ENCODE peak calls at places on chromosomes 16 and 17, in eight cellular contexts. One of them, this sample, is unnamed.

GRCh38 chr16:75494696-75495601 is at the start of gene CHST6:
- DNase-seq in fibroblast of mammary gland: peak
- DNase-seq in endothelial cell: peak
- DNase-seq in GM13976: peak
- DNase-seq in BJ: no peak
- DNase-seq in cardiac fibroblast: peak
- DNase-seq in HFFc6: no peak
- DNase-seq in endothelial cell of umbilical vein: peak
- DNase-seq in this sample: no peak

GRCh38 chr17:56284501-56284900 is 131.2 kb downstream of the ANKFN1 start:
- DNase-seq in BJ: no peak
- DNase-seq in HFFc6: no peak
- DNase-seq in endothelial cell: no peak
- DNase-seq in endothelial cell of umbilical vein: no peak
- DNase-seq in fibroblast of mammary gland: no peak
- DNase-seq in cardiac fibroblast: no peak
- DNase-seq in GM13976: no peak
- DNase-seq in this sample: no peak

GRCh38 chr16:55706739-55707487 is 51.1 kb downstream of the SLC6A2 start:
- DNase-seq in fibroblast of mammary gland: no peak
- DNase-seq in cardiac fibroblast: no peak
- DNase-seq in GM13976: no peak
- DNase-seq in HFFc6: no peak
- DNase-seq in BJ: no peak
- DNase-seq in endothelial cell: no peak
- DNase-seq in endothelial cell of umbilical vein: no peak
- DNase-seq in this sample: no peak

GRCh38 chr16:56355221-56355620 is 70.1 kb downstream of the AMFR start:
- DNase-seq in endothelial cell of umbilical vein: no peak
- DNase-seq in endothelial cell: no peak
- DNase-seq in BJ: no peak
- DNase-seq in cardiac fibroblast: no peak
- DNase-seq in fibroblast of mammary gland: no peak
- DNase-seq in GM13976: peak
- DNase-seq in HFFc6: no peak
- DNase-seq in this sample: no peak

GRCh38 chr16:27972500-27972899 is 91.0 kb downstream of the GSG1L start:
- DNase-seq in BJ: no peak
- DNase-seq in GM13976: peak
- DNase-seq in fibroblast of mammary gland: peak
- DNase-seq in endothelial cell of umbilical vein: peak
- DNase-seq in cardiac fibroblast: peak
- DNase-seq in endothelial cell: peak
- DNase-seq in HFFc6: peak
- DNase-seq in this sample: no peak

GRCh38 chr17:60102632-60103047 is 23.9 kb upstream of the HEATR6 start:
- DNase-seq in endothelial cell of umbilical vein: peak
- DNase-seq in GM13976: no peak
- DNase-seq in endothelial cell: peak
- DNase-seq in cardiac fibroblast: peak
- DNase-seq in BJ: no peak
- DNase-seq in fibroblast of mammary gland: peak
- DNase-seq in HFFc6: peak
- DNase-seq in this sample: no peak

GRCh38 chr17:8175795-8176196 is 384 bp downstream of the TMEM107 start:
- DNase-seq in endothelial cell of umbilical vein: no peak
- DNase-seq in HFFc6: no peak
- DNase-seq in fibroblast of mammary gland: no peak
- DNase-seq in cardiac fibroblast: peak
- DNase-seq in BJ: no peak
- DNase-seq in endothelial cell: no peak
- DNase-seq in GM13976: no peak
- DNase-seq in this sample: no peak

GRCh38 chr17:66975614-66976378 is 11.3 kb downstream of the CACNG4 start:
- DNase-seq in endothelial cell: peak
- DNase-seq in HFFc6: no peak
- DNase-seq in cardiac fibroblast: no peak
- DNase-seq in BJ: no peak
- DNase-seq in endothelial cell of umbilical vein: no peak
- DNase-seq in fibroblast of mammary gland: no peak
- DNase-seq in GM13976: peak
- DNase-seq in this sample: no peak

GRCh38 chr16:24999088-24999670 is 16.0 kb downstream of the ARHGAP17 start:
- DNase-seq in endothelial cell of umbilical vein: no peak
- DNase-seq in fibroblast of mammary gland: no peak
- DNase-seq in cardiac fibroblast: no peak
- DNase-seq in HFFc6: no peak
- DNase-seq in endothelial cell: no peak
- DNase-seq in BJ: no peak
- DNase-seq in GM13976: no peak
- DNase-seq in this sample: no peak

GRCh38 chr17:67055811-67056745 is 11.7 kb downstream of the CACNG1 start:
- DNase-seq in GM13976: no peak
- DNase-seq in cardiac fibroblast: no peak
- DNase-seq in fibroblast of mammary gland: no peak
- DNase-seq in endothelial cell: no peak
- DNase-seq in HFFc6: no peak
- DNase-seq in BJ: no peak
- DNase-seq in endothelial cell of umbilical vein: no peak
- DNase-seq in this sample: no peak

GRCh38 chr17:2157081-2157480 is 102.2 kb downstream of the HIC1 start:
- DNase-seq in HFFc6: peak
- DNase-seq in endothelial cell of umbilical vein: no peak
- DNase-seq in endothelial cell: no peak
- DNase-seq in cardiac fibroblast: peak
- DNase-seq in BJ: no peak
- DNase-seq in fibroblast of mammary gland: peak
- DNase-seq in GM13976: no peak
- DNase-seq in this sample: no peak

GRCh38 chr16:14475370-14476139 is 154.5 kb downstream of the PARN start:
- DNase-seq in GM13976: no peak
- DNase-seq in BJ: no peak
- DNase-seq in fibroblast of mammary gland: peak
- DNase-seq in HFFc6: no peak
- DNase-seq in cardiac fibroblast: peak
- DNase-seq in endothelial cell: no peak
- DNase-seq in endothelial cell of umbilical vein: no peak
- DNase-seq in this sample: no peak

GRCh38 chr16:11025120-11025531 is 80.8 kb downstream of the CLEC16A start:
- DNase-seq in HFFc6: no peak
- DNase-seq in endothelial cell of umbilical vein: no peak
- DNase-seq in endothelial cell: no peak
- DNase-seq in GM13976: peak
- DNase-seq in BJ: no peak
- DNase-seq in cardiac fibroblast: no peak
- DNase-seq in fibroblast of mammary gland: no peak
- DNase-seq in this sample: no peak

GRCh38 chr17:76103274-76104139 is at the start of gene EXOC7:
- DNase-seq in cardiac fibroblast: peak
- DNase-seq in endothelial cell of umbilical vein: peak
- DNase-seq in fibroblast of mammary gland: peak
- DNase-seq in endothelial cell: peak
- DNase-seq in BJ: peak
- DNase-seq in GM13976: peak
- DNase-seq in HFFc6: peak
- DNase-seq in this sample: peak

GRCh38 chr17:34275881-34276280 is 5.9 kb downstream of the CCL7 start:
- DNase-seq in cardiac fibroblast: peak
- DNase-seq in BJ: peak
- DNase-seq in GM13976: no peak
- DNase-seq in HFFc6: peak
- DNase-seq in fibroblast of mammary gland: peak
- DNase-seq in endothelial cell: no peak
- DNase-seq in endothelial cell of umbilical vein: peak
- DNase-seq in this sample: peak

GRCh38 chr17:56431736-56432135 is 161.8 kb upstream of the NOG start:
- DNase-seq in cardiac fibroblast: no peak
- DNase-seq in GM13976: no peak
- DNase-seq in endothelial cell: no peak
- DNase-seq in fibroblast of mammary gland: no peak
- DNase-seq in endothelial cell of umbilical vein: no peak
- DNase-seq in HFFc6: peak
- DNase-seq in BJ: no peak
- DNase-seq in this sample: peak

GRCh38 chr17:73690581-73691135 is 46.4 kb upstream of the SDK2 start:
- DNase-seq in BJ: no peak
- DNase-seq in endothelial cell of umbilical vein: no peak
- DNase-seq in cardiac fibroblast: no peak
- DNase-seq in endothelial cell: no peak
- DNase-seq in GM13976: no peak
- DNase-seq in fibroblast of mammary gland: no peak
- DNase-seq in HFFc6: no peak
- DNase-seq in this sample: no peak

DNA sequence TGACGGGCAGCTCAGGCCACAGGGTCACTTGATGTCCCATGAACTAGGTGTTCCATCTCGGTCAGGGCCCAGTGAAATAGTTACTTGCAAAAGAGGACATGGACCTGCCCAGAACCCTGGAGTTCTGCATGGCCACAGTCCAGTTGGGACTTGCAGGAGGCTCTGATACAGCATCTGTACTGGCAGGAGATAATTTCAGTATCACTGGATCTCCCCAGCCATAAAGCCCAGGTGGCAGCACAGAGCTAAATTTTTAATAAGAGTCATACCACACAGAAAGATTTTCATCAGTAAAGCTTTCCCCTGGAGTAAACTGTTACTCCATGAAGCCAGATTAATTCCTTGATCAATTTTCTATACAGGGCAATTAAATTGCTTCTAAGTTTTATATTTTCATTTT is 18.0 kb upstream of the SLC16A5 start:
- DNase-seq in BJ: no peak
- DNase-seq in HFFc6: peak
- DNase-seq in endothelial cell: no peak
- DNase-seq in GM13976: no peak
- DNase-seq in cardiac fibroblast: peak
- DNase-seq in fibroblast of mammary gland: peak
- DNase-seq in endothelial cell of umbilical vein: peak
- DNase-seq in this sample: no peak
- TF ChIP-seq CTCF in BJ: peak
- TF ChIP-seq CTCF in HFFc6: peak
- TF ChIP-seq CTCF in endothelial cell: no peak
- TF ChIP-seq CTCF in GM13976: peak
- TF ChIP-seq CTCF in cardiac fibroblast: peak
- TF ChIP-seq CTCF in fibroblast of mammary gland: peak
- TF ChIP-seq CTCF in endothelial cell of umbilical vein: peak
- TF ChIP-seq CTCF in this sample: peak

DNA sequence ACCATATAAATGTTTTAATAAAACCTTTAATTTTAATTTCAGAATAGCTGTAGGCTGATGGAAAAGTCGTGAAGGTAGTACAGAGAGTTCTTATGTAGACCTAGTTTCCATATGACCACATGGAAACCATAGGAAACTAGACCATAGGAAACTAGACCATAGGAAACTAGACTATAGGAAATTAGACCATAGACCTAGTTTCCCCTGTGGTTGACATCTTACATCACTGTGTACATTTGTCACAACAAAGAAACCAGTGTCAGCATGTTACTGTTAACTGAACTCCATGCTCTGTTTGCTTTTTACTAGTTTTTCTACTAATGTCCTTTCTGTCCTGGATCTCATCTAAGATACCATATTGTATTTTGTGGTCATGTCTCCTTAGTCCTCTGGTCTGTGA is 14.6 kb downstream of the NUDT7 start:
- DNase-seq in GM13976: no peak
- DNase-seq in endothelial cell of umbilical vein: no peak
- DNase-seq in endothelial cell: no peak
- DNase-seq in HFFc6: no peak
- DNase-seq in cardiac fibroblast: no peak
- DNase-seq in fibroblast of mammary gland: no peak
- DNase-seq in BJ: no peak
- DNase-seq in this sample: no peak
- TF ChIP-seq CTCF in GM13976: no peak
- TF ChIP-seq CTCF in endothelial cell of umbilical vein: no peak
- TF ChIP-seq CTCF in endothelial cell: no peak
- TF ChIP-seq CTCF in HFFc6: no peak
- TF ChIP-seq CTCF in cardiac fibroblast: no peak
- TF ChIP-seq CTCF in fibroblast of mammary gland: no peak
- TF ChIP-seq CTCF in BJ: no peak
- TF ChIP-seq CTCF in this sample: no peak

DNA sequence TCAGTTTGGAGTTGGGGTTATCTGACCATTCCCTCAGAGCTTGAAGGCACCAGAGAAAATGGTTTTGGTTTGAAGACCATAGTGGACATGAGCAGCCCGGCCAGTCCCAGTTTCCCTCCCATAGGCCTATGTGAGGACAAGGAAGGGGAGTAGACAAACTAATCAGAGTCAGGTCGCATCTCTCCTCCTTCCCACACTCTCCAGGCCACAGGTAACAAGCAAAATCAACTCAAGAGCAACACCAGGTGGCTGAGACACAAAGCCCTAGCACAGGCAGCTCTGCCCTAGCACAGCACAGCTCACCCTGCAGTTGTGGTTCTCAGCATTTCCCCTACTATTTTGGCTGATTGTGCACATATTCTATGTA is 7.2 kb downstream of the SUPT4H1 start:
- DNase-seq in cardiac fibroblast: no peak
- DNase-seq in BJ: no peak
- DNase-seq in endothelial cell of umbilical vein: no peak
- DNase-seq in GM13976: no peak
- DNase-seq in HFFc6: no peak
- DNase-seq in endothelial cell: no peak
- DNase-seq in fibroblast of mammary gland: no peak
- DNase-seq in this sample: no peak
- TF ChIP-seq CTCF in cardiac fibroblast: no peak
- TF ChIP-seq CTCF in BJ: no peak
- TF ChIP-seq CTCF in endothelial cell of umbilical vein: no peak
- TF ChIP-seq CTCF in GM13976: peak
- TF ChIP-seq CTCF in HFFc6: no peak
- TF ChIP-seq CTCF in endothelial cell: no peak
- TF ChIP-seq CTCF in fibroblast of mammary gland: no peak
- TF ChIP-seq CTCF in this sample: no peak

GRCh38 chr16:4981473-4981872 is 23.3 kb downstream of the SEC14L5 start:
- DNase-seq in fibroblast of mammary gland: no peak
- DNase-seq in GM13976: no peak
- DNase-seq in BJ: no peak
- DNase-seq in endothelial cell: no peak
- DNase-seq in cardiac fibroblast: no peak
- DNase-seq in HFFc6: no peak
- DNase-seq in endothelial cell of umbilical vein: no peak
- DNase-seq in this sample: no peak

GRCh38 chr16:4976611-4977145 is 18.5 kb downstream of the SEC14L5 start:
- DNase-seq in endothelial cell: no peak
- DNase-seq in HFFc6: no peak
- DNase-seq in fibroblast of mammary gland: no peak
- DNase-seq in GM13976: peak
- DNase-seq in endothelial cell of umbilical vein: no peak
- DNase-seq in BJ: no peak
- DNase-seq in cardiac fibroblast: no peak
- DNase-seq in this sample: no peak

GRCh38 chr16:4980691-4981090 is 22.6 kb downstream of the SEC14L5 start:
- DNase-seq in cardiac fibroblast: no peak
- DNase-seq in endothelial cell of umbilical vein: no peak
- DNase-seq in GM13976: no peak
- DNase-seq in HFFc6: no peak
- DNase-seq in endothelial cell: no peak
- DNase-seq in fibroblast of mammary gland: no peak
- DNase-seq in BJ: no peak
- DNase-seq in this sample: no peak

GRCh38 chr16:4979736-4980660 is 21.9 kb downstream of the SEC14L5 start:
- DNase-seq in BJ: no peak
- DNase-seq in endothelial cell: no peak
- DNase-seq in GM13976: no peak
- DNase-seq in cardiac fibroblast: no peak
- DNase-seq in fibroblast of mammary gland: no peak
- DNase-seq in endothelial cell of umbilical vein: no peak
- DNase-seq in HFFc6: no peak
- DNase-seq in this sample: no peak

GRCh38 chr16:4979164-4979563 is 21.0 kb downstream of the SEC14L5 start:
- DNase-seq in BJ: no peak
- DNase-seq in fibroblast of mammary gland: no peak
- DNase-seq in HFFc6: no peak
- DNase-seq in cardiac fibroblast: no peak
- DNase-seq in endothelial cell: no peak
- DNase-seq in GM13976: no peak
- DNase-seq in endothelial cell of umbilical vein: no peak
- DNase-seq in this sample: no peak
- TF ChIP-seq CTCF in BJ: no peak
- TF ChIP-seq CTCF in fibroblast of mammary gland: no peak
- TF ChIP-seq CTCF in HFFc6: no peak
- TF ChIP-seq CTCF in cardiac fibroblast: no peak
- TF ChIP-seq CTCF in endothelial cell: no peak
- TF ChIP-seq CTCF in GM13976: no peak
- TF ChIP-seq CTCF in endothelial cell of umbilical vein: no peak
- TF ChIP-seq CTCF in this sample: no peak